ENCODE peak calls at places on chromosomes 3 and 15, in nine cellular contexts. Q is AG10803, G is skeletal muscle cell, H is tibial artery, U is glutamatergic neuron, V is GM23338, R is hippocampal formation, J is GM13976, F is Right ventricle myocardium superior. S is an unnamed sample.

GRCh38 chr15:88091444-88092016 is 165.0 kb downstream of the NTRK3 start:
- DNase-seq in Q (no peak), G (no peak), H (peak), U (no peak), V (no peak), R (no peak), J (no peak), F (no peak), S (no peak)

GRCh38 chr15:67836477-67836876 is 3.4 kb downstream of the RNU6-1 start:
- DNase-seq in Q (peak), G (no peak), H (peak), U (peak), V (peak), R (peak), J (peak), F (no peak), S (no peak)

GRCh38 chr3:56926513-56927282 is 124.9 kb upstream of the ARHGEF3 start:
- DNase-seq in Q (peak), G (peak), H (no peak), U (no peak), V (no peak), R (no peak), J (no peak), F (no peak), S (no peak)

GRCh38 chr3:59446775-59447465 is 397.1 kb upstream of the CFAP20DC start:
- DNase-seq in Q (no peak), G (no peak), H (no peak), U (no peak), V (no peak), R (no peak), J (no peak), F (no peak), S (no peak)

GRCh38 chr15:58477228-58477627 is 45.4 kb downstream of the LIPC start:
- DNase-seq in Q (no peak), G (no peak), H (no peak), U (no peak), V (no peak), R (no peak), J (peak), F (no peak), S (no peak)

GRCh38 chr3:120025520-120025919 is 68.7 kb downstream of the GSK3B start:
- DNase-seq in Q (no peak), G (no peak), H (no peak), U (no peak), V (no peak), R (no peak), J (no peak), F (no peak), S (no peak)

GRCh38 chr3:9915252-9916141 is 1.4 kb upstream of the IL17RC start:
- DNase-seq in Q (peak), G (no peak), H (peak), U (peak), V (peak), R (peak), J (peak), F (peak), S (peak)

GRCh38 chr15:84608707-84609284 is 8.0 kb downstream of the ZSCAN2 start:
- DNase-seq in Q (no peak), G (no peak), H (peak), U (no peak), V (peak), R (no peak), J (no peak), F (no peak), S (no peak)

GRCh38 chr15:31236184-31237041 is 90.2 kb upstream of the KLF13 start:
- DNase-seq in Q (peak), G (peak), H (peak), U (no peak), V (no peak), R (peak), J (peak), F (peak), S (peak)

GRCh38 chr3:142501004-142501926 is 53.4 kb upstream of the XRN1 start:
- DNase-seq in Q (peak), G (peak), H (no peak), U (no peak), V (no peak), R (no peak), J (no peak), F (no peak), S (no peak)

GRCh38 chr15:81888748-81889479 is 156.9 kb downstream of the MEX3B start:
- DNase-seq in Q (peak), G (no peak), H (peak), U (no peak), V (no peak), R (no peak), J (no peak), F (no peak), S (peak)

GRCh38 chr15:73936181-73936580 is 9.9 kb downstream of the LOXL1 start:
- DNase-seq in Q (peak), G (no peak), H (peak), U (no peak), V (peak), R (no peak), J (no peak), F (peak), S (no peak)

GRCh38 chr15:52483712-52484111 is 45.0 kb downstream of the MYO5A start:
- DNase-seq in Q (peak), G (peak), H (no peak), U (no peak), V (no peak), R (no peak), J (no peak), F (no peak), S (no peak)

GRCh38 chr15:30062881-30063280 is 19.9 kb upstream of the GOLGA8J start:
- DNase-seq in Q (no peak), G (no peak), H (no peak), U (no peak), V (no peak), R (no peak), J (no peak), F (no peak), S (no peak)

GRCh38 chr3:58102371-58102750 is 94.1 kb downstream of the FLNB start:
- DNase-seq in Q (no peak), G (no peak), H (no peak), U (no peak), V (no peak), R (no peak), J (no peak), F (no peak), S (no peak)

GRCh38 chr3:128052831-128053419 is 688 bp downstream of the SEC61A1 start:
- DNase-seq in Q (no peak), G (no peak), H (no peak), U (no peak), V (no peak), R (no peak), J (no peak), F (no peak), S (no peak)

GRCh38 chr3:30672959-30673358 is 66.6 kb downstream of the TGFBR2 start:
- DNase-seq in Q (peak), G (no peak), H (no peak), U (no peak), V (no peak), R (no peak), J (no peak), F (peak), S (no peak)

GRCh38 chr3:108297636-108298035 is 1.3 kb downstream of the HHLA2 start:
- DNase-seq in Q (no peak), G (no peak), H (no peak), U (no peak), V (peak), R (no peak), J (no peak), F (peak), S (peak)

GRCh38 chr3:72112435-72112834 is 327.5 kb upstream of the PROK2 start:
- DNase-seq in Q (no peak), G (no peak), H (no peak), U (no peak), V (no peak), R (no peak), J (no peak), F (no peak), S (no peak)

GRCh38 chr3:86830566-86830965 is 160.4 kb downstream of the VGLL3 start:
- DNase-seq in Q (peak), G (peak), H (no peak), U (no peak), V (no peak), R (no peak), J (no peak), F (no peak), S (no peak)

GRCh38 chr3:51942603-51943450 is 664 bp downstream of the PARP3 start:
- DNase-seq in Q (peak), G (no peak), H (peak), U (no peak), V (no peak), R (no peak), J (peak), F (peak), S (peak)

GRCh38 chr15:49101536-49101935 is 53.9 kb downstream of the COPS2 start:
- DNase-seq in Q (peak), G (no peak), H (no peak), U (no peak), V (no peak), R (no peak), J (no peak), F (no peak), S (no peak)

GRCh38 chr3:108662141-108662738 is 72.7 kb downstream of the DZIP3 start:
- DNase-seq in Q (peak), G (peak), H (no peak), U (no peak), V (peak), R (peak), J (peak), F (no peak), S (peak)

GRCh38 chr15:78044407-78045155 is 32.9 kb downstream of the TBC1D2B start:
- DNase-seq in Q (peak), G (no peak), H (peak), U (no peak), V (no peak), R (no peak), J (no peak), F (no peak), S (no peak)

GRCh38 chr3:53077476-53078220 is 31.8 kb upstream of the SFMBT1 start:
- DNase-seq in Q (no peak), G (no peak), H (peak), U (no peak), V (no peak), R (no peak), J (no peak), F (no peak), S (no peak)

GRCh38 chr3:52018319-52019000 is 22.8 kb upstream of the RPL29 start:
- DNase-seq in Q (no peak), G (no peak), H (no peak), U (no peak), V (no peak), R (no peak), J (no peak), F (no peak), S (no peak)

GRCh38 chr3:150090006-150090405 is 119.3 kb upstream of the PFN2 start:
- DNase-seq in Q (peak), G (no peak), H (no peak), U (no peak), V (no peak), R (no peak), J (no peak), F (no peak), S (no peak)

GRCh38 chr3:39716849-39717248 is 92.6 kb upstream of the MYRIP start:
- DNase-seq in Q (no peak), G (no peak), H (no peak), U (no peak), V (no peak), R (no peak), J (no peak), F (no peak), S (no peak)

GRCh38 chr3:11610044-11610671 is 33.6 kb downstream of the VGLL4 start:
- DNase-seq in Q (no peak), G (peak), H (no peak), U (peak), V (no peak), R (no peak), J (no peak), F (peak), S (peak)

GRCh38 chr3:100073555-100074307 is 40.6 kb downstream of the FILIP1L start:
- DNase-seq in Q (peak), G (peak), H (no peak), U (peak), V (peak), R (no peak), J (no peak), F (peak), S (peak)

GRCh38 chr15:58329781-58330467 is 101.9 kb upstream of the LIPC start:
- DNase-seq in Q (no peak), G (no peak), H (no peak), U (no peak), V (no peak), R (no peak), J (no peak), F (no peak), S (no peak)

GRCh38 chr15:32765236-32765635 is 47.4 kb downstream of the GREM1 start:
- DNase-seq in Q (no peak), G (no peak), H (no peak), U (no peak), V (no peak), R (no peak), J (no peak), F (no peak), S (no peak)

GRCh38 chr3:173411288-173412064 is 13.9 kb downstream of the NLGN1 start:
- DNase-seq in Q (peak), G (no peak), H (no peak), U (no peak), V (peak), R (peak), J (no peak), F (no peak), S (peak)

GRCh38 chr3:183327343-183327742 is 74.3 kb downstream of the B3GNT5 start:
- DNase-seq in Q (no peak), G (no peak), H (no peak), U (no peak), V (no peak), R (no peak), J (no peak), F (no peak), S (no peak)

GRCh38 chr15:95450413-95450812 is 880.1 kb upstream of the NR2F2 start:
- DNase-seq in Q (no peak), G (no peak), H (no peak), U (no peak), V (no peak), R (no peak), J (no peak), F (no peak), S (no peak)

GRCh38 chr3:72678892-72679291 is 169.4 kb downstream of the SHQ1 start:
- DNase-seq in Q (no peak), G (no peak), H (no peak), U (no peak), V (no peak), R (no peak), J (no peak), F (no peak), S (no peak)

GRCh38 chr3:183122257-183122932 is 23.1 kb upstream of the MCCC1 start:
- DNase-seq in Q (peak), G (peak), H (no peak), U (no peak), V (peak), R (peak), J (peak), F (no peak), S (no peak)

GRCh38 chr3:46858456-46858855 is 4.8 kb downstream of the MYL3 start:
- DNase-seq in Q (no peak), G (no peak), H (peak), U (no peak), V (no peak), R (no peak), J (no peak), F (no peak), S (no peak)

GRCh38 chr15:69990566-69991391 is 106.9 kb downstream of the TLE3 start:
- DNase-seq in Q (no peak), G (no peak), H (no peak), U (peak), V (no peak), R (no peak), J (no peak), F (no peak), S (no peak)